ENCODE peak calls at places on chromosomes 11 and 22, in nine cellular contexts. O, K, H, V, A, J, P, L and E are unnamed samples. For H3K9me3, the result is how much of the 10 kb centered on the place peaks cover.

GRCh38 chr11:94876645-94877445 is 96.5 kb downstream of the CWC15 start:
- DNase-seq in O (peak), K (peak), P (no peak), H (peak), A (peak), L (peak), V (peak), J (peak), E (no peak)

GRCh38 chr11:11435673-11436072 is 82.6 kb upstream of the CSNK2A3 start:
- DNase-seq in V (no peak), H (no peak), K (no peak), A (no peak), P (peak), O (no peak), L (no peak), J (no peak), E (no peak)

GRCh38 chr11:118689852-118690552 is 10.6 kb upstream of the TREH start:
- DNase-seq in J (peak), A (peak), P (peak), H (peak), K (peak), V (peak), O (peak), L (peak), E (peak)

GRCh38 chr11:110896358-110896757 is 184.1 kb upstream of the ARHGAP20 start:
- DNase-seq in V (no peak), O (no peak), H (no peak), J (no peak), A (no peak), K (peak), P (no peak), L (no peak), E (no peak)

GRCh38 chr11:3130269-3131071 is 34.6 kb downstream of the OSBPL5 start:
- DNase-seq in J (peak), P (no peak), A (no peak), L (no peak), V (no peak), O (peak), H (no peak), K (no peak), E (peak)

GRCh38 chr22:39932918-39933649 is 27.1 kb upstream of the TMA7B start:
- DNase-seq in O (no peak), H (no peak), A (peak), K (no peak), L (no peak), J (peak), V (peak), P (peak), E (peak)

GRCh38 chr11:81033779-81034550 is 1593.1 kb upstream of the TENM4 start:
- DNase-seq in O (no peak), A (no peak), P (no peak), H (no peak), V (no peak), K (no peak), J (no peak), L (no peak), E (no peak)

GRCh38 chr11:117443269-117444186 is 115.9 kb downstream of the CEP164 start:
- DNase-seq in L (peak), O (peak), J (peak), H (peak), P (peak), K (peak), A (peak), V (peak), E (no peak)

GRCh38 chr11:66183581-66184048 is 84.8 kb upstream of the RAB1B start:
- DNase-seq in V (no peak), A (peak), H (no peak), O (no peak), K (no peak), L (no peak), J (no peak), P (no peak), E (peak)

DNA sequence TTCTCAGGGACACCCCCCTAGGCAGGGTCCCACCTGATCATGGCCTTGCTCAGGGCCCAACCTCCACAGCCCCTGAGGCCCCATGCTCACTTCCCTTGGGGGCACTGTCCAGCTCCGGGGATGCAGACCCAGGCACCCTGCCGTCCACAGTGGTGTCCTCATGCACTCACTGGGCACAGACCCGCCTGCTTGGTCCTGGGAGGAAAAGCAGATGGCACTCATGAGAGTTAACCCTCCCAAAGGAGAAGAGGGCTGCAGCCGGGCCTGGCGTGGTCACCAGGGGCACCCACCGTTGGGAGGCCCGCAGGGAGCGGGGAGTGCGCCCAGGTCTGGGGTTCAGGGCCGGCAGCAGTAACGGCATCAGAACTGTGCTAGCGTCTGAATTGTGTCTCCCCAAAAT is 1270.9 kb downstream of the BRD1 start:
- DNase-seq in A (no peak), P (no peak), L (no peak), V (no peak), H (no peak), O (no peak), K (no peak), J (no peak), E (no peak)
- H3K9me3 ChIP-seq in A (under half), P (under half), L (under half), V (under half), H (under half), O (under half), K (half or more), J (under half), E (under half)

GRCh38 chr11:48366365-48366764 is at the start of gene OR4C5:
- DNase-seq in P (no peak), O (no peak), J (no peak), V (no peak), A (no peak), K (no peak), L (no peak), H (no peak), E (no peak)
- H3K9me3 ChIP-seq in P (under half), O (under half), J (under half), V (under half), A (under half), K (under half), L (under half), H (under half), E (under half)

GRCh38 chr11:132423266-132423665 is 1052.9 kb downstream of the NTM start:
- DNase-seq in V (no peak), L (no peak), P (no peak), K (no peak), O (no peak), A (no peak), H (no peak), J (no peak), E (no peak)
- H3K9me3 ChIP-seq in V (under half), L (under half), P (under half), K (under half), O (under half), A (under half), H (under half), J (under half), E (under half)

GRCh38 chr11:91308069-91308468 is 916.5 kb upstream of the FAT3 start:
- DNase-seq in L (no peak), O (no peak), J (no peak), K (no peak), P (no peak), A (no peak), V (peak), H (no peak), E (no peak)
- H3K9me3 ChIP-seq in L (under half), O (under half), J (under half), K (under half), P (under half), A (under half), V (under half), H (under half), E (under half)

DNA sequence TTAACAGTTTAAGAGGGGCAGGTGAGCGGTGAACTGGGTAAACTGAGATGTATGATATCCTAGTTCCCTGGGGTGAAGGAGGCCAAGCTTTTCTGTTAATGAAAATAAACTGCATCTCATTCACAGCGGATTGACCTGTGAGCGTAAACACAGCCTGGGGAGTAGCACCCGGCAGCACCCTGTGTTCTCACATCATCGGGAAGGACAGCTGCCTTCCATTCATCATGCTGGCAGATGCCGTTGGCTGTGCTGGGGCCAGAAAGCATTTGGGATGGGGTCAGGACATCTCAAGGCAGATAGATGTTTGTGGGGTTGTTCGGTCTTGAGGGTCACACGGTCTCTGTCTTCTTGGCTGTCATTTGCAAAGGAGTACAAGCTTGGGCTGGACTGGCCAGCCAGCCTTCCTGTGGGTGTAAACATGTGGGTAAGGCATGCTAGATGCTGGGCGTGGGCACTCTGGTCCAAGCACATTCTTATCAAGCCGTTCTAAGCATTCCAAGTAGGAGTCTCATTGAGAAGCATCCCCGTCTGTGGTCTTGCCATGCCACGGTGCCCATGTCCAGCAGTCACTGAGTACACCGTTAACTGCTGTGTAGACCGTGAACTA is 81.3 kb downstream of the TBC1D22A start:
- DNase-seq in L (no peak), A (no peak), J (no peak), O (no peak), K (peak), H (peak), P (no peak), V (no peak), E (no peak)
- H3K9me3 ChIP-seq in L (under half), A (under half), J (under half), O (under half), K (under half), H (under half), P (under half), V (under half), E (under half)

GRCh38 chr22:49081926-49082325 is 745.7 kb downstream of the BRD1 start:
- DNase-seq in P (no peak), V (no peak), O (peak), H (no peak), L (no peak), J (no peak), A (no peak), K (no peak), E (no peak)

GRCh38 chr22:49084203-49084602 is 743.5 kb downstream of the BRD1 start:
- DNase-seq in K (no peak), V (no peak), H (no peak), A (no peak), O (peak), P (no peak), L (no peak), J (no peak), E (no peak)

GRCh38 chr22:49086181-49086580 is 741.5 kb downstream of the BRD1 start:
- DNase-seq in V (no peak), K (no peak), J (no peak), A (no peak), H (no peak), P (no peak), L (no peak), O (no peak), E (no peak)

GRCh38 chr22:49081261-49081666 is 746.4 kb downstream of the BRD1 start:
- DNase-seq in K (no peak), J (no peak), H (no peak), O (peak), A (no peak), L (no peak), P (no peak), V (no peak), E (no peak)

GRCh38 chr22:49083607-49084006 is 744.1 kb downstream of the BRD1 start:
- DNase-seq in O (peak), J (no peak), V (no peak), K (no peak), P (no peak), H (no peak), L (no peak), A (no peak), E (no peak)
- H3K9me3 ChIP-seq in O (under half), J (under half), V (under half), K (half or more), P (under half), H (under half), L (under half), A (under half), E (under half)

DNA sequence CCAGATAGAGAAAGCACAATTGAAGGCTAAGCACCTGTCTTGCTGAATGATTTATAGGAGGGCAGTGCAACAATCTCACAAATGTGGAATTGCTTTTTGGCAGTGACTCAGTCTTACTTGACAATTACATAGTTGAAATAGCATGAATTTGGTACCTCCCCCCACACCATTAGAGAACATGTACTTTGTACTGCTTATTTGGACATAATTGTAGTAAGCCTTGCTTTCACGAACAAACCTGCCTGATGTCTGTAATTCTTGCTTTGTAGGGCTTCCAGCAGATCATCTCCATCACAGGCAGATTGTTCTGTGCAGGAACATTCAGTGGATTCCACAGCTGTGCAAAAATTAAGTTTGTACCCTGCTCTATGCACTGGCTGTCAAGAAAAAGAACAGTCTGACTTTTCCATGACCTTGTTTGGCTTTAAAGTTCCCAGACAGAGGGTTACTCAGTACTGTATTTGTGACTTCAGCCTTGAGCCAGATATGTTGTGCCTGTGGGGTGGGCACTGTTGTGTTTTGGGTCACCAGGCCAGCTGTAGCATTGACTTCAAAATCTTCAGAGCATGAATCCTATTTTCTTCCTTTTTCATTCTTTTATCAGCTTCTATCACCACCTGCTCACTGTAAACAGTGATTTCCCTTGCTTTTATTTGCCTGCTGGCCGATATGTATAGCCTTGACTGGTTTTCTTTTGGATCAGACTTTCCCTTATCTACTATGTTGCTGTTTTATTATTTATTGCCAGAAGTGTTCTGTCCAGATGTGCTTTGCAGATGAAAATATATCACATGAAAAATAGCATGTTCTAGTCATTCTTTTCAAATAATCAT is 941.0 kb upstream of the CHORDC1 start:
- DNase-seq in L (no peak), K (peak), P (no peak), V (peak), O (no peak), J (no peak), A (no peak), H (no peak), E (no peak)
- H3K9me3 ChIP-seq in L (under half), K (under half), P (under half), V (under half), O (under half), J (under half), A (under half), H (under half), E (under half)

GRCh38 chr11:36081274-36081945 is 137.5 kb downstream of the LDLRAD3 start:
- DNase-seq in J (no peak), A (no peak), O (no peak), P (no peak), H (no peak), K (no peak), V (no peak), L (no peak), E (no peak)

GRCh38 chr11:36077368-36077767 is 133.5 kb downstream of the LDLRAD3 start:
- DNase-seq in A (no peak), V (no peak), P (no peak), J (no peak), O (no peak), H (no peak), L (no peak), K (no peak), E (no peak)

GRCh38 chr11:36077886-36078685 is 134.2 kb downstream of the LDLRAD3 start:
- DNase-seq in A (no peak), P (no peak), O (no peak), J (no peak), H (no peak), K (no peak), L (no peak), V (peak), E (no peak)

GRCh38 chr11:36079911-36080310 is 136.0 kb downstream of the LDLRAD3 start:
- DNase-seq in V (no peak), J (no peak), O (no peak), K (no peak), H (no peak), A (no peak), P (no peak), L (no peak), E (no peak)

DNA sequence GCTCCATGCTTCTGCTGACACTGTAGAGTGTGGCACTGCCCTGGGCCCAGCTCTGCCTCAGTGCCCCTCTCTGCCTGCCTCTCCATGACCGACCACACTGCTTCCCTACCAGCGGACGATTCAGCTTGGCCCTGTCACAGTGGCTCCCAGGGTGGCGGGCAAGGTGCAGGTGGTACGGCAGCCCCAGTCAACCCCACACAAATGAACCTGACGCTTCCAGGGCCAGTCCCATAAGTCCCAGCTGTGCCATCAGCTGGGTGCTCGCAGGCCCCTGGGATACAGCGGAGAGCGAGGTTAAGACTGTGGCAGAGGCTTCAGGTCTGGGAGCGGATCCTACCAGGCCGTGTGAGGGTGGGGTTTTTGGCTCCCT is 134.8 kb downstream of the LDLRAD3 start:
- DNase-seq in V (no peak), P (no peak), O (no peak), A (no peak), H (no peak), L (no peak), J (no peak), K (no peak), E (no peak)
- H3K9me3 ChIP-seq in V (under half), P (under half), O (under half), A (under half), H (under half), L (under half), J (under half), K (under half), E (under half)

GRCh38 chr11:76448506-76448905 is 3.7 kb downstream of the EMSY start:
- DNase-seq in V (no peak), K (no peak), A (no peak), O (no peak), J (no peak), L (no peak), P (peak), H (no peak), E (no peak)
- H3K9me3 ChIP-seq in V (under half), K (under half), A (under half), O (under half), J (under half), L (under half), P (under half), H (under half), E (under half)